ENCODE peak calls at places on chromosomes 11 and 22, in nine cellular contexts. R is progenitor cell of endocrine pancreas, Y is fibroblast of the aortic adventitia, T is neural progenitor cell, D is natural killer cell, A is fibroblast of mammary gland, I is fibroblast of pulmonary artery, U is AG04450, M is pancreas. S is an unnamed sample.

GRCh38 chr11:27313157-27313821 is 49.7 kb downstream of the CCDC34 start:
- DNase-seq in R (no peak), Y (peak; percentile 44), T (no peak), D (no peak), A (peak; percentile 30), I (no peak), U (no peak), M (no peak), S (no peak)

GRCh38 chr22:47210112-47210657 is 447.7 kb downstream of the TBC1D22A start:
- DNase-seq in R (no peak), Y (no peak), T (no peak), D (peak; percentile 6), A (no peak), I (no peak), U (no peak), M (no peak), S (no peak)

GRCh38 chr11:20087118-20087521 is 73.2 kb downstream of the DBX1 start:
- DNase-seq in R (no peak), Y (peak; percentile 67), T (no peak), D (no peak), A (no peak), I (peak; percentile 24), U (no peak), M (no peak), S (no peak)

GRCh38 chr11:66974724-66975402 is at the start of gene C11orf86:
- DNase-seq in R (no peak), Y (no peak), T (no peak), D (no peak), A (no peak), I (no peak), U (no peak), M (no peak), S (no peak)

GRCh38 chr22:44248926-44249325 is 63.8 kb downstream of the SHISAL1 start:
- DNase-seq in R (no peak), Y (no peak), T (no peak), D (no peak), A (no peak), I (no peak), U (no peak), M (no peak), S (no peak)

GRCh38 chr11:133064152-133064877 is 468.0 kb downstream of the OPCML start:
- DNase-seq in R (peak; percentile 86), Y (peak; percentile 1), T (peak; percentile 92), D (no peak), A (peak; percentile 9), I (peak; percentile 44), U (peak; percentile 44), M (peak; percentile 65), S (no peak)

GRCh38 chr11:32043737-32044515 is 46.9 kb upstream of the RCN1 start:
- DNase-seq in R (no peak), Y (peak; percentile 85), T (no peak), D (no peak), A (no peak), I (peak; percentile 27), U (no peak), M (no peak), S (no peak)

GRCh38 chr11:76944225-76944624 is 83.5 kb downstream of the ACER3 start:
- DNase-seq in R (no peak), Y (no peak), T (no peak), D (no peak), A (no peak), I (no peak), U (no peak), M (no peak), S (no peak)

GRCh38 chr11:126308271-126308671 is 4.4 kb downstream of the DCPS start:
- DNase-seq in R (no peak), Y (no peak), T (no peak), D (no peak), A (no peak), I (no peak), U (no peak), M (no peak), S (no peak)

GRCh38 chr11:3855808-3856491 is 486 bp downstream of the STIM1 start:
- DNase-seq in R (peak; percentile 24), Y (no peak), T (peak; percentile 37), D (peak; percentile 56), A (no peak), I (no peak), U (no peak), M (peak; percentile 21), S (no peak)

GRCh38 chr11:65701686-65702085 is 10.4 kb upstream of the KAT5 start:
- DNase-seq in R (no peak), Y (no peak), T (no peak), D (no peak), A (no peak), I (no peak), U (no peak), M (no peak), S (no peak)

GRCh38 chr11:67644042-67644441 is 4.5 kb upstream of the TBX10 start:
- DNase-seq in R (no peak), Y (no peak), T (peak; percentile 55), D (no peak), A (peak; percentile 17), I (peak; percentile 20), U (no peak), M (no peak), S (no peak)

GRCh38 chr11:95372097-95372656 is 141.2 kb upstream of the SESN3 start:
- DNase-seq in R (no peak), Y (no peak), T (no peak), D (no peak), A (no peak), I (no peak), U (no peak), M (no peak), S (no peak)

DNA sequence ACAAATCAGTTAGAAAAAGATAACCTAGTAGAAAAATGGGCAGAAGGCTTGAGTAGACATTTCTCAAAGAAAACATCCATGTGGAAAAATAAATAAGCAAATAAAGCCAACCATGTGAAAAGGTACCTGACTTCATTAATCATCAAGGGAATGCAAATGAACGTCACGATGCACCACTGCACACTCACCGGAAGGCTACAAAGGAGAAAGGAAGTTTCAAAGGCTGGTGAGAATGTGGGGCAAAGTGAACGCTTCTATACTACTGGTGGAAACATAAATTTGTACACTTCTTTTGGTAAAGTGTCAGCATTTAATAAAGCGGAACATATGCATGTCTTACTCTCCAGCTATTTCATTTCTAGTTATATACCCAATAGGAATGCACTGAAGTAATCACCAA is 166.8 kb downstream of the CSNK2A3 start:
- DNase-seq in R (no peak), Y (no peak), T (no peak), D (no peak), A (no peak), I (no peak), U (no peak), M (no peak), S (no peak)
- TF ChIP-seq CTCF in R (no peak), Y (no peak), T (no peak), D (no peak), A (no peak), I (no peak), U (no peak), M (no peak), S (no peak)

DNA sequence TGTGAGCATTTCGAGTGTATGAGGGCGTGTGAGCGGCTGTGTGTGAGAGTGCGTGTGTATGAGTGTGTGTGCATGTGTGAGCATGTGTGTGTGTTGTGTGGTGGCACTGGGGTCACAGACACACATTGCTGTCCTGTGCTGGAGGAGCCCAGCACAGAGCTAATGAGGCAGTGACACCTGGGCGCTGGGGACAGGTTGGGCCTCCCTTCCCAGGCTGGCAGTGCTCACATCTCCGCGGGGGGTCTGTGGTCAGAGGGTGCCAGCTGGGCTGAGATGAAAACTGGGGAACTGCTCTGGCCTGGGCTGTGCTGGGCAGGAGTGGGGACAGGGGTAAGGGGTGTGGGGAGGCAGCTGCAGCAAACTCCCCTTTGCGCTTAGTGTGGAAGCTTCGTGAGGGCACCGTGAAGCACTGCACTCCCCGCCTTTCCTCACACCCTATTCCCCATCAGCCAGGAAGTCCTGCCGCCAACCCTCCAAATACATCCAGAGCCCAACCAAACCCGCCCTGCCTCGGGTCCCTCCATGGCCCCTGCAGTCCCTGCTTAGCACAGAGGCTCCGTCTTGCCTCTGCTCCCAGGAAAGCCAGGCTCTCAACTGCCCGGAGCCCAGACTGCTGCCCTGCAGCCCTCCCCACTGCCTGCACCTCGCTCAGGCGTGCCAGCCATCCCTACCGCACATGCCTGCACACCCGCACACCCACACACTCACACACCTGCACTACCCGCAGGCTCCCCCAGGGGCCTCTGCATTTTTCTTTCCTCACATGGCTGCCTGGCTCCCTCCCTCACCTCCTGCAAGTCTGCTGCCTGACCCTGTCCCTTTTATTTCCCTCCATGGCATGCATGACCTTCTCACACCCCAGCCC is 62.0 kb upstream of the THY1 start:
- DNase-seq in R (no peak), Y (no peak), T (peak; percentile 51), D (no peak), A (no peak), I (no peak), U (no peak), M (no peak), S (no peak)
- TF ChIP-seq CTCF in R (peak; percentile 47), Y (peak; percentile 21), T (peak; percentile 39), D (no peak), A (peak; percentile 10), I (no peak), U (peak; percentile 26), M (no peak), S (no peak)

DNA sequence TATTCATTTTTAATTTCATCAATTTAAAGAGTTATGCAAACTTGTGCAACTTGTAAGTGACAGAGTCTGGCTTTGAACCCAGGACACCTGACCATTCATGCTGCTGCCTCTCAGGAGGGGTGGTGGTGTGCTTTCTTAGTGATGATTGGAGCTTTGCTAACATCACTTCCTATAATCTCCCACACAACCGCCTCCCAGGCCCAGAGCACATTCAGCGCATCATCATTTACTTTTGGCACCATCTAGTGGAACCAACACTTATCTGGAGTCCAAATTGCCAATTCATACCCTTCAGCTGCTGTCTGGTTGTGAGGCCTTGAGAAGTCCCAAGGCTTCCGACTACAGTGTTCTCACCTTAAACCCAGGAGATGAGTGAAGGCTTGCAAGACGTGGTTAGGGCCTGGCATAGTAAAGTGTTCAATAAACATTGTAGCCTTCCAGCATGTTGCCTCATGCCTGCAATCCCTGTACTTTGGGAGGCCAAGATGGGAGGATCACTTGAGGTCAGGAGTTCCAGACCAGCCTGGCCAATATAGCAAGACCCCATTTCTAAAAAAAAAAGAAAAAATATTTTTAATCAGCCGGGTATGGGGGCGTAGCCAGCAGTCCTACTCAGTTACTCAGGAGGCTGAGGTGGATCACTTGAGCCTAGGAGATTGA is 1.1 kb upstream of the TTLL1 start:
- DNase-seq in R (no peak), Y (peak; percentile 87), T (peak; percentile 28), D (no peak), A (peak; percentile 93), I (peak; percentile 84), U (no peak), M (peak; percentile 45), S (no peak)
- TF ChIP-seq CTCF in R (no peak), Y (peak; percentile 41), T (peak; percentile 30), D (no peak), A (peak; percentile 54), I (peak; percentile 35), U (peak; percentile 48), M (no peak), S (no peak)

DNA sequence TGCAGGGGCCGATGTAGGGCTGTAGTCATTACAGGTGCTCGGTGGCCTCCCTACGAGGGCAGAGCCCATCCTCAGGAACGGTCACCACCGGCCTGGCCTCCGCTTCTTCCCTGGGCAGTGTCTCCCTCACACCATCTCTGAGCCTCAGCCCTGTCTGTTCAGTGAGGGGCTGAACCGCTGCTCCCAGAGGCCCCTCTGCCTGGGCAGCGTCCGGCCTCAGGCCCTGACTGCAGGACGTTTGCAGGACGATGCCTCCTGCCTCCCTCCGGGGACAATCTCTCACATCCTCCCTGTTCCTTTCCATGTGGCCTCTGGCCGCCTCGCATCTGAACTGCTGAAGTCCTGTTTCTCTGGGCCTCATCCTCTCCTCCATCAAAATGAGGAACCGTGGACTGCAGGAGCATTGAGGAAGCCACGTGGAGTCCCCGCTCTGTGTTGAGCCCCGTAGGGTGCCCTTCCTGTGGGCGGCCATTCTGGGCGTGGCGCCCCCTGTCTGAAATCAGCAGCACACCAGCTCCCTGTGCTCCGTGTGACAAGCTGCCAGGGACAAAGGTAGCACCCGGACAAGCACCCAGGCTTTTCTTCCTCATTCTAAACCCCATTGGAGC is 933.5 kb downstream of the BRD1 start:
- DNase-seq in R (no peak), Y (no peak), T (no peak), D (no peak), A (no peak), I (no peak), U (no peak), M (no peak), S (no peak)
- TF ChIP-seq CTCF in R (peak; percentile 50), Y (no peak), T (peak; percentile 51), D (no peak), A (no peak), I (no peak), U (no peak), M (no peak), S (no peak)